ENCODE peak calls at places on chromosomes 2 and 18, in six cellular contexts. One of them, this sample, is unnamed.

GRCh38 chr2:199838399-199838798 is 12.6 kb downstream of the FTCDNL1 start:
- DNase-seq in sigmoid colon: no peak
- DNase-seq in HepG2: no peak
- DNase-seq in stomach: no peak
- DNase-seq in esophagus muscularis mucosa: no peak
- DNase-seq in prostate gland: no peak
- DNase-seq in this sample: no peak

GRCh38 chr18:321839-322467 is 54.1 kb upstream of the THOC1 start:
- DNase-seq in HepG2: no peak
- DNase-seq in stomach: no peak
- DNase-seq in prostate gland: no peak
- DNase-seq in esophagus muscularis mucosa: no peak
- DNase-seq in sigmoid colon: no peak
- DNase-seq in this sample: no peak

GRCh38 chr2:189253841-189254240 is 74.3 kb upstream of the COL5A2 start:
- DNase-seq in stomach: no peak
- DNase-seq in HepG2: no peak
- DNase-seq in sigmoid colon: no peak
- DNase-seq in esophagus muscularis mucosa: no peak
- DNase-seq in prostate gland: no peak
- DNase-seq in this sample: no peak

GRCh38 chr18:39959839-39960238 is 1995.2 kb upstream of the PIK3C3 start:
- DNase-seq in esophagus muscularis mucosa: no peak
- DNase-seq in stomach: no peak
- DNase-seq in HepG2: no peak
- DNase-seq in sigmoid colon: no peak
- DNase-seq in prostate gland: no peak
- DNase-seq in this sample: no peak

GRCh38 chr2:36915627-36916026 is 50.7 kb downstream of the STRN start:
- DNase-seq in HepG2: no peak
- DNase-seq in sigmoid colon: no peak
- DNase-seq in stomach: no peak
- DNase-seq in prostate gland: no peak
- DNase-seq in esophagus muscularis mucosa: no peak
- DNase-seq in this sample: no peak

GRCh38 chr2:212536385-212537310 is 2.0 kb downstream of the ERBB4 start:
- DNase-seq in sigmoid colon: no peak
- DNase-seq in stomach: no peak
- DNase-seq in HepG2: no peak
- DNase-seq in prostate gland: no peak
- DNase-seq in esophagus muscularis mucosa: no peak
- DNase-seq in this sample: no peak

GRCh38 chr2:237128026-237128703 is 42.5 kb downstream of the COPS8 start:
- DNase-seq in sigmoid colon: peak
- DNase-seq in HepG2: peak
- DNase-seq in prostate gland: peak
- DNase-seq in esophagus muscularis mucosa: peak
- DNase-seq in stomach: peak
- DNase-seq in this sample: peak

GRCh38 chr2:109376115-109376514 is 237.7 kb downstream of the SEPTIN10 start:
- DNase-seq in HepG2: no peak
- DNase-seq in sigmoid colon: peak
- DNase-seq in prostate gland: no peak
- DNase-seq in stomach: peak
- DNase-seq in esophagus muscularis mucosa: no peak
- DNase-seq in this sample: no peak

GRCh38 chr2:142875642-142876041 is 1.8 kb upstream of the KYNU start:
- DNase-seq in prostate gland: no peak
- DNase-seq in stomach: no peak
- DNase-seq in HepG2: no peak
- DNase-seq in esophagus muscularis mucosa: no peak
- DNase-seq in sigmoid colon: no peak
- DNase-seq in this sample: no peak

GRCh38 chr2:206084468-206084869 is 1.5 kb downstream of the INO80D start:
- DNase-seq in HepG2: peak
- DNase-seq in prostate gland: peak
- DNase-seq in stomach: peak
- DNase-seq in sigmoid colon: peak
- DNase-seq in esophagus muscularis mucosa: peak
- DNase-seq in this sample: no peak

GRCh38 chr18:3710712-3711269 is 260.8 kb downstream of the TGIF1 start:
- DNase-seq in HepG2: no peak
- DNase-seq in stomach: peak
- DNase-seq in prostate gland: peak
- DNase-seq in esophagus muscularis mucosa: no peak
- DNase-seq in sigmoid colon: no peak
- DNase-seq in this sample: no peak

GRCh38 chr2:213187386-213187785 is 36.0 kb upstream of the IKZF2 start:
- DNase-seq in HepG2: peak
- DNase-seq in stomach: no peak
- DNase-seq in esophagus muscularis mucosa: no peak
- DNase-seq in prostate gland: no peak
- DNase-seq in sigmoid colon: no peak
- DNase-seq in this sample: no peak

GRCh38 chr2:110678457-110679336 is 834 bp upstream of the BUB1 start:
- DNase-seq in sigmoid colon: peak
- DNase-seq in HepG2: no peak
- DNase-seq in prostate gland: peak
- DNase-seq in esophagus muscularis mucosa: peak
- DNase-seq in stomach: peak
- DNase-seq in this sample: no peak

GRCh38 chr18:23853448-23854210 is 160.9 kb upstream of the TTC39C start:
- DNase-seq in prostate gland: no peak
- DNase-seq in esophagus muscularis mucosa: no peak
- DNase-seq in HepG2: no peak
- DNase-seq in stomach: no peak
- DNase-seq in sigmoid colon: no peak
- DNase-seq in this sample: no peak

GRCh38 chr2:118264591-118264990 is 176.3 kb downstream of the INSIG2 start:
- DNase-seq in HepG2: no peak
- DNase-seq in prostate gland: no peak
- DNase-seq in sigmoid colon: no peak
- DNase-seq in esophagus muscularis mucosa: peak
- DNase-seq in stomach: no peak
- DNase-seq in this sample: no peak

GRCh38 chr2:201696151-201696659 is 2.2 kb downstream of the MPP4 start:
- DNase-seq in sigmoid colon: no peak
- DNase-seq in stomach: no peak
- DNase-seq in prostate gland: no peak
- DNase-seq in esophagus muscularis mucosa: peak
- DNase-seq in HepG2: no peak
- DNase-seq in this sample: no peak

GRCh38 chr2:160635488-160635887 is 141.9 kb upstream of the RBMS1 start:
- DNase-seq in esophagus muscularis mucosa: no peak
- DNase-seq in sigmoid colon: no peak
- DNase-seq in stomach: no peak
- DNase-seq in prostate gland: no peak
- DNase-seq in HepG2: no peak
- DNase-seq in this sample: no peak
- TF ChIP-seq POLR2AphosphoS5 in esophagus muscularis mucosa: no peak
- TF ChIP-seq POLR2AphosphoS5 in sigmoid colon: no peak
- TF ChIP-seq POLR2AphosphoS5 in stomach: no peak
- TF ChIP-seq POLR2AphosphoS5 in prostate gland: no peak
- TF ChIP-seq POLR2AphosphoS5 in HepG2: no peak
- TF ChIP-seq POLR2AphosphoS5 in this sample: no peak

GRCh38 chr2:219452361-219453317 is 18.0 kb downstream of the SPEG start:
- DNase-seq in esophagus muscularis mucosa: peak
- DNase-seq in HepG2: no peak
- DNase-seq in sigmoid colon: peak
- DNase-seq in prostate gland: peak
- DNase-seq in stomach: no peak
- DNase-seq in this sample: no peak
- TF ChIP-seq POLR2AphosphoS5 in esophagus muscularis mucosa: peak
- TF ChIP-seq POLR2AphosphoS5 in HepG2: no peak
- TF ChIP-seq POLR2AphosphoS5 in sigmoid colon: peak
- TF ChIP-seq POLR2AphosphoS5 in prostate gland: peak
- TF ChIP-seq POLR2AphosphoS5 in stomach: peak
- TF ChIP-seq POLR2AphosphoS5 in this sample: peak

GRCh38 chr18:9876867-9877654 is 8.7 kb upstream of the TXNDC2 start:
- DNase-seq in prostate gland: no peak
- DNase-seq in sigmoid colon: no peak
- DNase-seq in HepG2: peak
- DNase-seq in stomach: no peak
- DNase-seq in esophagus muscularis mucosa: no peak
- DNase-seq in this sample: no peak
- TF ChIP-seq POLR2AphosphoS5 in prostate gland: no peak
- TF ChIP-seq POLR2AphosphoS5 in sigmoid colon: peak
- TF ChIP-seq POLR2AphosphoS5 in HepG2: no peak
- TF ChIP-seq POLR2AphosphoS5 in stomach: no peak
- TF ChIP-seq POLR2AphosphoS5 in esophagus muscularis mucosa: peak
- TF ChIP-seq POLR2AphosphoS5 in this sample: no peak

GRCh38 chr2:54675738-54676137 is 47.7 kb upstream of the EML6 start:
- DNase-seq in stomach: peak
- DNase-seq in sigmoid colon: no peak
- DNase-seq in HepG2: no peak
- DNase-seq in esophagus muscularis mucosa: peak
- DNase-seq in prostate gland: no peak
- DNase-seq in this sample: no peak
- TF ChIP-seq POLR2AphosphoS5 in stomach: no peak
- TF ChIP-seq POLR2AphosphoS5 in sigmoid colon: no peak
- TF ChIP-seq POLR2AphosphoS5 in HepG2: no peak
- TF ChIP-seq POLR2AphosphoS5 in esophagus muscularis mucosa: no peak
- TF ChIP-seq POLR2AphosphoS5 in prostate gland: no peak
- TF ChIP-seq POLR2AphosphoS5 in this sample: no peak

DNA sequence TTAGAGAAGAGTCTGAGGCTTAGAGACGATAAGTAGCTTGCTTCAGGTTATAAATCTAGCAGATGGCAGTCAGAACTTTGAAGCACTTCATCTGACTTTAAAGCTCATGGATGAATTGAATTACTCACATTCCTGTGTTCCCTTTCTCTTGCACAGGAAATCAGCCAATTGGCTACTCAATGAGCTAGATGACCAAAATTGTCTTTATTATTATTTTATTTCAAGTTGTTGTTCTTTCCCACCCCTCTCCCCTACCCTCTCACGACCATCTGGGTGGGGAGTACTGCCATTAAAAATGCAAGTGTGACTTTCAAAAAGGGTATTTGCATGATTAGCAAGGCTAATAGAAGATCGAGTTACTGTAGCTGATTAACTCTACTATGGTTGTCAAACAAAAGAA is 491.1 kb downstream of the NR4A2 start:
- DNase-seq in HepG2: no peak
- DNase-seq in sigmoid colon: no peak
- DNase-seq in stomach: no peak
- DNase-seq in esophagus muscularis mucosa: no peak
- DNase-seq in prostate gland: no peak
- DNase-seq in this sample: no peak
- TF ChIP-seq POLR2AphosphoS5 in HepG2: no peak
- TF ChIP-seq POLR2AphosphoS5 in sigmoid colon: no peak
- TF ChIP-seq POLR2AphosphoS5 in stomach: no peak
- TF ChIP-seq POLR2AphosphoS5 in esophagus muscularis mucosa: no peak
- TF ChIP-seq POLR2AphosphoS5 in prostate gland: no peak
- TF ChIP-seq POLR2AphosphoS5 in this sample: no peak